ENCODE peak calls at places on chromosomes 1 and 21, in ten cellular contexts. L is H54, M is T follicular helper cell, U is IMR-90, F is endothelial cell, Y is esophagus squamous epithelium, E is astrocyte of the spinal cord, Q is ureter, D is myocyte, A is amygdala. Z is an unnamed sample.

GRCh38 chr1:244316407-244316806 is 135.3 kb downstream of the ADSS2 start:
- DNase-seq in E (peak; percentile 37), F (no peak), A (no peak), L (no peak), U (peak; percentile 69), Q (no peak), D (no peak), M (no peak), Y (no peak), Z (no peak)

GRCh38 chr21:44298301-44298700 is 1.6 kb upstream of the PFKL start:
- DNase-seq in E (no peak), Q (no peak), A (no peak), U (peak; percentile 7), Y (no peak), L (no peak), F (no peak), M (no peak), D (no peak), Z (no peak)

GRCh38 chr1:54805466-54805865 is 4.3 kb upstream of the TTC22 start:
- DNase-seq in M (no peak), F (no peak), Q (peak; percentile 5), U (no peak), Y (no peak), L (no peak), E (no peak), D (no peak), A (no peak), Z (no peak)

GRCh38 chr1:25848531-25848930 is 10.7 kb downstream of the AUNIP start:
- DNase-seq in D (peak; percentile 31), F (no peak), U (peak; percentile 30), M (no peak), Q (no peak), A (no peak), L (no peak), Y (no peak), E (no peak), Z (no peak)

GRCh38 chr1:202227997-202228401 is 34.4 kb downstream of the LGR6 start:
- DNase-seq in A (no peak), L (no peak), M (no peak), U (no peak), Q (no peak), Y (no peak), F (no peak), E (no peak), D (no peak), Z (no peak)

GRCh38 chr1:67850151-67850551 is 16.9 kb upstream of the GNG12 start:
- DNase-seq in U (peak; percentile 60), L (no peak), D (peak; percentile 62), F (no peak), E (peak; percentile 72), M (no peak), A (no peak), Q (no peak), Y (no peak), Z (peak; percentile 45)

GRCh38 chr1:155085504-155086181 is 7.0 kb downstream of the EFNA3 start:
- DNase-seq in Y (peak; percentile 40), E (no peak), D (peak; percentile 26), U (peak; percentile 21), M (peak; percentile 73), A (no peak), L (peak; percentile 78), Q (peak; percentile 87), F (no peak), Z (peak; percentile 69)

GRCh38 chr21:45524756-45525152 is 17.5 kb downstream of the SLC19A1 start:
- DNase-seq in L (no peak), D (no peak), F (no peak), U (no peak), E (no peak), Y (no peak), A (no peak), Q (no peak), M (no peak), Z (no peak)

GRCh38 chr1:29801561-29801973 is 565.2 kb downstream of the PTPRU start:
- DNase-seq in U (no peak), Q (no peak), M (no peak), Y (no peak), E (no peak), L (no peak), D (no peak), F (no peak), A (no peak), Z (no peak)

GRCh38 chr1:37680933-37681332 is 11.4 kb upstream of the CDCA8 start:
- DNase-seq in A (no peak), Y (no peak), U (no peak), Q (no peak), M (no peak), D (no peak), F (no peak), L (no peak), E (no peak), Z (no peak)

GRCh38 chr1:62398377-62398776 is 38.5 kb upstream of the USP1 start:
- DNase-seq in M (no peak), Q (no peak), E (peak; percentile 74), U (peak; percentile 71), D (peak; percentile 37), F (no peak), A (no peak), Y (no peak), L (peak; percentile 29), Z (peak; percentile 22)